ENCODE peak calls at places on chromosomes 2 and 18, in four cellular contexts. H, F, B and O are unnamed samples.

GRCh38 chr18:46407471-46408166 is 249.4 kb downstream of the LOXHD1 start:
- DNase-seq in F (peak; percentile 26), B (no peak), H (no peak), O (peak; percentile 11)

GRCh38 chr2:175022923-175023322 is 17.7 kb upstream of the CHN1 start:
- DNase-seq in B (no peak), H (no peak), F (no peak), O (no peak)

GRCh38 chr2:220674033-220674432 is 898.1 kb downstream of the EPHA4 start:
- DNase-seq in H (no peak), B (no peak), F (no peak), O (no peak)

GRCh38 chr2:16933355-16933754 is 267.7 kb upstream of the CYRIA start:
- DNase-seq in F (no peak), H (no peak), B (no peak), O (no peak)

GRCh38 chr2:158726906-158727592 is 68.1 kb upstream of the DAPL1 start:
- DNase-seq in F (no peak), B (no peak), H (no peak), O (no peak)

GRCh38 chr2:232026941-232027340 is 65.4 kb downstream of the DIS3L2 start:
- DNase-seq in H (no peak), B (no peak), F (peak; percentile 17), O (no peak)

GRCh38 chr2:165621086-165621560 is 151.6 kb downstream of the CSRNP3 start:
- DNase-seq in F (no peak), B (peak; percentile 41), H (peak; percentile 33), O (no peak)

GRCh38 chr2:63050186-63050915 is at the start of gene OTX1:
- DNase-seq in B (peak; percentile 58), H (no peak), F (peak; percentile 79), O (peak; percentile 43)

GRCh38 chr2:240989451-240990265 is 8.8 kb upstream of the SNED1 start:
- DNase-seq in H (peak; percentile 32), F (no peak), B (no peak), O (no peak)

GRCh38 chr18:7872569-7872968 is 305.5 kb downstream of the PTPRM start:
- DNase-seq in B (no peak), H (peak; percentile 56), F (no peak), O (peak; percentile 54)

GRCh38 chr2:62112192-62112591 is 83.7 kb upstream of the B3GNT2 start:
- DNase-seq in H (no peak), B (peak; percentile 47), F (no peak), O (peak; percentile 17)

GRCh38 chr2:2134037-2134436 is 197.0 kb downstream of the MYT1L start:
- DNase-seq in B (no peak), H (no peak), F (no peak), O (no peak)

GRCh38 chr2:22355816-22356433 is 1029.1 kb upstream of the KLHL29 start:
- DNase-seq in F (peak; percentile 70), B (peak; percentile 55), H (peak; percentile 14), O (no peak)

GRCh38 chr2:241802421-241802749 is 6.6 kb upstream of the NEU4 start:
- DNase-seq in F (no peak), B (no peak), H (no peak), O (no peak)

GRCh38 chr2:107062599-107063196 is 176.7 kb upstream of the ST6GAL2 start:
- DNase-seq in B (no peak), H (no peak), F (no peak), O (no peak)

GRCh38 chr18:26383454-26384270 is 157.4 kb downstream of the TAF4B start:
- DNase-seq in B (no peak), H (peak; percentile 86), F (peak; percentile 2), O (peak; percentile 54)

GRCh38 chr2:202023904-202024266 is 9.8 kb upstream of the FZD7 start:
- DNase-seq in F (no peak), H (no peak), B (no peak), O (no peak)

GRCh38 chr2:151478011-151478410 is 68.3 kb downstream of the RIF1 start:
- DNase-seq in F (no peak), H (peak; percentile 40), B (no peak), O (peak; percentile 28)

GRCh38 chr2:71069376-71069775 is 928 bp downstream of the NAGK start:
- DNase-seq in B (no peak), H (no peak), F (no peak), O (peak; percentile 31)

GRCh38 chr2:100822587-100823248 is 2.8 kb downstream of the NPAS2 start:
- DNase-seq in B (no peak), F (no peak), H (peak; percentile 75), O (peak; percentile 55)

GRCh38 chr2:239457586-239458445 is 57.0 kb upstream of the HDAC4 start:
- DNase-seq in F (no peak), H (no peak), B (no peak), O (no peak)

GRCh38 chr2:158973111-158973510 is 4.7 kb downstream of the TANC1 start:
- DNase-seq in H (no peak), B (no peak), F (no peak), O (no peak)

GRCh38 chr2:207227062-207227748 is 61.5 kb upstream of the KLF7 start:
- DNase-seq in H (peak; percentile 65), B (no peak), F (no peak), O (no peak)

GRCh38 chr2:129705105-129705504 is 274.4 kb upstream of the RAB6C start:
- DNase-seq in F (no peak), B (no peak), H (no peak), O (no peak)

GRCh38 chr2:129702773-129703172 is 276.7 kb upstream of the RAB6C start:
- DNase-seq in F (no peak), B (no peak), H (no peak), O (no peak)

GRCh38 chr2:129695496-129695895 is 284.0 kb upstream of the RAB6C start:
- DNase-seq in B (no peak), H (no peak), F (no peak), O (no peak)

GRCh38 chr2:129698593-129698992 is 280.9 kb upstream of the RAB6C start:
- DNase-seq in H (no peak), F (no peak), B (no peak), O (no peak)

DNA sequence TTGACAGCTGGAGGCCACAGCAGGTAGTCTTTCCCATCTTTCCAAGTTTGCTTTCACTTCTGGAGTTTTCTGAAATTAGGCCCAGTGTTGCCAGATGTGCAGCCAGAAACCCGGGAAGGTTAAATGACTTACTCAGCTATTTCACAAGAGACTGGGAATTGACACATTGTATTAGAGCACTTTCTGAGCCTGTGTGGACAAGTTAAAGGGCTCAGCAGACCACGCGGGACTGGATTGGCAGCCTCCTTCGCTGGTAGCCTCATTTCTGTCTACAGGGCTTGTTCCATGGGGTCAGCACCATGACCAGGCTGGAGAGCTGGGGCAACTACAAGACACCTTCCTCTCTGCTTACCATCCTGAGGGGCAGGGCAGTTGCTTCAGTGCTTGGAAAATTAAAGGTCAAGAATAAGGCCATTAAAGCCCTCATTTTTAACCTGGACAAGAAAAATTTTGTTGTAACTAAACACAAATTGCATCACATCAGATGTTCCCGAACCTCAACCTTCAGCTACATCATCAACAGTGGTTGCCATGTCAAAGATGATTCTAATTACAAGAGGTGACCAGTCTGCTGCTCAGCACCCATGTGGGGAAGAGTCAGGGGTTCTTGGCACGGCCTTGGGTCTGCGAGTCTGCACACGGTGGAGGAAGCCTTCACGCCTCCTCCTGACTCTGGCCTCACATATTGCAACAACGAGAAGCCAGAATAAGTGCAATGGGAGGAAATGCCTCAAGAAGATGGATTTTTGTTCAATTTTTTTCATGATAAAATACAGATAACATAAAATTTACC is 279.5 kb upstream of the RAB6C start:
- DNase-seq in B (no peak), F (no peak), H (no peak), O (no peak)
- TF ChIP-seq CTCF in B (no peak), F (no peak), H (no peak), O (no peak)

DNA sequence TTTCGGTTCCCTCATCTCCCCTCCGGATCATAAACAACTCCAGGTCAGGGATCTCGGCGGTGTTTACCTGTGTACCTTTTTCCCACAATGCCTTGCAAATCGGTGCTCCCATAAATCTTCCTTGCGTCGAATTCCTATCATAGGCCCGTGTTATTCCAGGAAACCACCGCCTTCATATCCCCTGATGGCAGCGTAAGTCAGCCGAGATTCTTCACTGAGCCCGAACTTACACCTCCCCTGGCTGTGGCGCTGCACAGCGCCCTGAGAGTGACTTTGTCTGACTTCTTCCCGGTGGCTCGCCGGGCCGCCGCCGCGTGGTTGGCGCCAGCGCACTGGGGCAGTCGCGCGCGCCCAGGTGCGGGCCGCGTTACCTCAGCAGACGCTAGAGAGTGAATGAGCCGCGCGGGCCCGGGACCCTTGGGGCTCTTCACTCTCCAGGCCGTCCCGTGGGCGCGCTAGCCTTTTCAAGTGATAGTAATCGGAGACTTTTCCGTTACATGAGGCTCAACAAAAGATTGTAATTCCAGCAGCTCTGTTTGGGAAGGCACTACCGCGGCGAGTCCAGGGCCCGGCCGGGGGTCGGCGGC is 101.6 kb downstream of the SPTBN1 start:
- DNase-seq in B (peak; percentile 60), H (peak; percentile 36), F (peak; percentile 74), O (no peak)
- TF ChIP-seq CTCF in B (peak; percentile 26), H (no peak), F (no peak), O (no peak)

DNA sequence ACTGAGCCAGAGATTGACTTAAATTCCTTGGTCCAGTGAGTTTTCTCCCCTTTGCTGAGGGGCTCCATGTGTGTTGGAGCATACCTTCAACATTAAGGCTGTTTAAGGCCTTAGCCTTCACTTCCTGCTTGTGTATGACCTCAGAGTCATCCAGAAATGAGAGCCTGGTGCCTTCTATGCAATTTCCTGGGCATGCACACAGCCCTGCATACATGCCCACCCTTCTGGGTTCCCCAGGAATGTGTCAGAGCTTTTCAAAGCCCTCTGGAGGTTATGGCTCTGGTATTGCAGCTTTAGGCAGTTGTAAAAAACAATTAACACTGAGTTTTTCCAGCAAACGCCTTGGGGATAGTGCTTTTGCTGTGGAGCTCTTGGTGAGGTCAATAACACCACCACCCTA is 16.7 kb downstream of the IL1R1 start:
- DNase-seq in F (no peak), B (no peak), H (no peak), O (peak; percentile 18)
- TF ChIP-seq CTCF in F (no peak), B (no peak), H (no peak), O (no peak)

GRCh38 chr2:7014201-7014640 is 97.0 kb downstream of the RNF144A start:
- DNase-seq in B (no peak), H (no peak), F (peak; percentile 41), O (no peak)
- TF ChIP-seq CTCF in B (no peak), H (no peak), F (no peak), O (no peak)

GRCh38 chr18:5452943-5453342 is 90.9 kb downstream of the EPB41L3 start:
- DNase-seq in H (no peak), F (no peak), B (no peak), O (no peak)

GRCh38 chr18:5457467-5457957 is 86.3 kb downstream of the EPB41L3 start:
- DNase-seq in B (no peak), F (no peak), H (no peak), O (no peak)

GRCh38 chr18:5455644-5456043 is 88.2 kb downstream of the EPB41L3 start:
- DNase-seq in B (no peak), F (no peak), H (peak; percentile 66), O (no peak)

GRCh38 chr18:5461056-5461455 is 82.7 kb downstream of the EPB41L3 start:
- DNase-seq in H (no peak), F (no peak), B (no peak), O (no peak)

GRCh38 chr18:5456577-5457466 is 87.0 kb downstream of the EPB41L3 start:
- DNase-seq in H (peak; percentile 63), F (no peak), B (no peak), O (peak; percentile 7)
- TF ChIP-seq CTCF in H (no peak), F (peak; percentile 46), B (peak; percentile 31), O (peak; percentile 54)

DNA sequence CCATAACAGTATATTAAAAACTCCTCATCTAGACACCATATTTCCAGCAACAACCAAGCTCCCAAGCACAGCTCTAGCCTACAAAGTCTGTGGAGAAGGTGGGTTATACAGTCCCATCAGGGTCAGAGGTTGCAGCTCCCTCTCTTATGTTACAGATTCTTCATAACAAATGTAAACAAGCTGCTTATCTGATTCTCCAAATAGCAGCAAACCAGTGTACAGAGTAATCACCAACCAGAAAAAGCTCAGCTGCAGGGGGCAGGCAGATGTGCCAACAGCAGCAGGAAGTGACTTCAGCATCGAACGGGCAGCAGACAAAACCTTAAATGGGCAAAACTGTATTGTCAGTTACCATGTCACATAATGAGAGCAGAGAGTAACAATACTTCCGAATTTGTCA is 52.9 kb upstream of the NABP1 start:
- DNase-seq in H (peak; percentile 40), F (peak; percentile 55), B (no peak), O (no peak)
- TF ChIP-seq CTCF in H (no peak), F (no peak), B (no peak), O (no peak)